ENCODE peak calls at places on chromosomes 4 and X, in ten cellular contexts. T is kidney epithelial cell, S is IMR-90, Q is neural progenitor cell, V is GM06990, U is lower lobe of right lung, R is foreskin fibroblast, N is WERI-Rb-1, F is fibroblast of the aortic adventitia, K is choroid plexus epithelial cell. O is an unnamed sample.

GRCh38 chr4:87093443-87094123 is 126.8 kb downstream of the KLHL8 start:
- DNase-seq in T (no peak), S (peak; percentile 72), Q (peak; percentile 77), V (peak; percentile 31), U (no peak), R (peak; percentile 55), N (peak; percentile 62), F (peak; percentile 63), K (peak; percentile 68), O (peak; percentile 61)

GRCh38 chr4:66252291-66252690 is 582.0 kb upstream of the EPHA5 start:
- DNase-seq in T (no peak), S (no peak), Q (no peak), V (no peak), U (no peak), R (no peak), N (no peak), F (peak; percentile 10), K (peak; percentile 22), O (no peak)

GRCh38 chr4:183675625-183676024 is 16.5 kb downstream of the TRAPPC11 start:
- DNase-seq in T (no peak), S (no peak), Q (no peak), V (no peak), U (no peak), R (peak; percentile 67), N (no peak), F (peak; percentile 84), K (peak; percentile 16), O (no peak)

GRCh38 chrX:69153060-69153730 is 12.1 kb downstream of the PJA1 start:
- DNase-seq in T (no peak), S (peak; percentile 34), Q (peak; percentile 87), V (no peak), U (no peak), R (peak; percentile 39), N (peak; percentile 63), F (peak; percentile 37), K (peak; percentile 81), O (no peak)

GRCh38 chr4:173448103-173448502 is 49.2 kb upstream of the SCRG1 start:
- DNase-seq in T (no peak), S (peak; percentile 55), Q (no peak), V (no peak), U (no peak), R (peak; percentile 89), N (peak; percentile 90), F (peak; percentile 60), K (peak; percentile 10), O (no peak)

GRCh38 chrX:12227412-12228041 is 89.3 kb downstream of the FRMPD4 start:
- DNase-seq in T (no peak), S (no peak), Q (no peak), V (no peak), U (no peak), R (no peak), N (no peak), F (no peak), K (no peak), O (no peak)

GRCh38 chr4:40672528-40673522 is 43.2 kb upstream of the RBM47 start:
- DNase-seq in T (peak; percentile 99), S (peak; percentile 99), Q (peak; percentile 92), V (peak; percentile 61), U (peak; percentile 62), R (peak; percentile 50), N (peak; percentile 59), F (peak; percentile 93), K (peak; percentile 98), O (peak; percentile 99)

GRCh38 chr4:94826206-94826605 is 68.5 kb downstream of the BMPR1B start:
- DNase-seq in T (no peak), S (no peak), Q (no peak), V (no peak), U (no peak), R (no peak), N (no peak), F (no peak), K (peak; percentile 13), O (no peak)

GRCh38 chrX:30702736-30703135 is 49.5 kb downstream of the GK start:
- DNase-seq in T (no peak), S (peak; percentile 91), Q (no peak), V (no peak), U (no peak), R (peak; percentile 59), N (no peak), F (peak; percentile 73), K (peak; percentile 65), O (peak; percentile 36)

GRCh38 chr4:62550106-62550505 is 1350.0 kb downstream of the ADGRL3 start:
- DNase-seq in T (no peak), S (no peak), Q (peak; percentile 16), V (no peak), U (no peak), R (no peak), N (no peak), F (no peak), K (no peak), O (no peak)

GRCh38 chr4:78247541-78248285 is 190.6 kb downstream of the FRAS1 start:
- DNase-seq in T (no peak), S (no peak), Q (no peak), V (no peak), U (no peak), R (no peak), N (no peak), F (no peak), K (no peak), O (no peak)

GRCh38 chrX:72306851-72307645 is 1.3 kb upstream of the CITED1 start:
- DNase-seq in T (peak; percentile 28), S (peak; percentile 66), Q (peak; percentile 79), V (peak; percentile 48), U (peak; percentile 72), R (peak; percentile 81), N (peak; percentile 86), F (peak; percentile 64), K (peak; percentile 69), O (peak; percentile 73)

GRCh38 chrX:149687991-149688390 is 23.9 kb upstream of the MAGEA11 start:
- DNase-seq in T (no peak), S (no peak), Q (no peak), V (no peak), U (no peak), R (no peak), N (no peak), F (no peak), K (no peak), O (no peak)

GRCh38 chrX:149683966-149684730 is 27.7 kb upstream of the MAGEA11 start:
- DNase-seq in T (no peak), S (no peak), Q (no peak), V (no peak), U (no peak), R (no peak), N (no peak), F (no peak), K (no peak), O (no peak)

GRCh38 chrX:149682956-149683947 is 28.6 kb upstream of the MAGEA11 start:
- DNase-seq in T (no peak), S (no peak), Q (peak; percentile 20), V (no peak), U (no peak), R (no peak), N (no peak), F (no peak), K (no peak), O (no peak)

GRCh38 chrX:149682031-149682430 is 29.8 kb upstream of the MAGEA11 start:
- DNase-seq in T (no peak), S (no peak), Q (no peak), V (no peak), U (no peak), R (no peak), N (no peak), F (no peak), K (no peak), O (no peak)
- H3K4me3 ChIP-seq in T (no peak overlapping the region), S (no peak overlapping the region), Q (no peak overlapping the region), V (no peak overlapping the region), U (no peak overlapping the region), R (no peak overlapping the region), N (no peak overlapping the region), F (no peak overlapping the region), K (no peak overlapping the region), O (no peak overlapping the region)

GRCh38 chrX:74923942-74924448 is 1.3 kb downstream of the NEXMIF start:
- DNase-seq in T (no peak), S (no peak), Q (peak; percentile 50), V (peak; percentile 84), U (peak; percentile 46), R (peak; percentile 1), N (no peak), F (no peak), K (no peak), O (no peak)

GRCh38 chrX:74924449-74925209 is 623 bp downstream of the NEXMIF start:
- DNase-seq in T (no peak), S (no peak), Q (peak; percentile 52), V (peak; percentile 87), U (peak; percentile 63), R (peak; percentile 19), N (peak; percentile 27), F (no peak), K (peak; percentile 5), O (peak; percentile 6)

GRCh38 chrX:74925210-74926088 is at the start of gene NEXMIF:
- DNase-seq in T (no peak), S (no peak), Q (peak; percentile 81), V (peak; percentile 83), U (peak; percentile 46), R (peak; percentile 35), N (peak; percentile 30), F (no peak), K (peak; percentile 15), O (no peak)

DNA sequence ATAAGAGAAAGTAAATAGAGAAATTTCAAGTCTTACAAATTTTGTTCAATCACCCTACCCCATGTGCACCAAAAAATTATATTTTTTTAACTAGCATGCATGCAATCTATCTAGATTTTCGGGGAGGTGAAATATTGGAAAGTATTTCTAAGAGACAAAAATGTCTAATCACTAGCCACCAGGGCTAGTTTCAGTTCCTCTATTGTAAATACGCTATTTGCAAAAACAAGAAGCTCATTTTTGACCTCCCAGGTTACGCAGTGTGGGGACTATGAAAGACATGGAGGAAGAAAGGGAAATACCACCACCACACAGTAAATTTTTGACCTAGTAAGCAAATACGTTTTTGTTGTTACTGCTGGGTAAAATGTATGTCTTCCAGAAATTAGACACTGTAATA is 2.3 kb downstream of the NEXMIF start:
- DNase-seq in T (no peak), S (no peak), Q (no peak), V (peak; percentile 59), U (no peak), R (no peak), N (no peak), F (no peak), K (no peak), O (no peak)
- H3K4me3 ChIP-seq in T (no peak overlapping the region), S (no peak overlapping the region), Q (no peak overlapping the region), V (peak overlapping the region; percentile 63), U (no peak overlapping the region), R (no peak overlapping the region), N (no peak overlapping the region), F (no peak overlapping the region), K (no peak overlapping the region), O (no peak overlapping the region)

DNA sequence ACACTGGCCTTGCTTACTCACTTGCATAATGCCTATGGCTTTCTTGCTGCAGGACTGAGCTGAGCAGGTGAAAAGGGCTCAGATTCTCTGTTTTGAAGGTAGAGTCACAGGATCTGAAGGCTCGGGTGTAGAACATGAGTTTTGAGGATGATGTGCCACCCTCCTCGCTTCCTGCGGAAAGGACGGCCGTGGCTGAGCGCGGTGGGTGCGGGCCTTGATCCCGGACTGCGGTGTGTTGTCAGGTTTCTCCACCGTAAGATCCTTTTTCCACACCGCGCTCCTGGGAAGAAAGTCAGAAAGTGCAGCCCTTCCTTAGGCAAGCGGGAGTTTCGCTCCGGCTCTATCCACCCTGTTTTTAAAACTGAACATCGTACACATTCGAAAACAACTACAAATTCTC is 36.2 kb downstream of the ZFP42 start:
- DNase-seq in T (no peak), S (no peak), Q (no peak), V (no peak), U (no peak), R (no peak), N (no peak), F (no peak), K (no peak), O (no peak)
- H3K4me3 ChIP-seq in T (no peak overlapping the region), S (no peak overlapping the region), Q (peak overlapping the region; percentile 41), V (no peak overlapping the region), U (no peak overlapping the region), R (no peak overlapping the region), N (no peak overlapping the region), F (no peak overlapping the region), K (no peak overlapping the region), O (no peak overlapping the region)

GRCh38 chr4:54660145-54660535 is 2.4 kb downstream of the KIT start:
- DNase-seq in T (no peak), S (no peak), Q (no peak), V (no peak), U (no peak), R (no peak), N (no peak), F (no peak), K (no peak), O (no peak)
- H3K4me3 ChIP-seq in T (no peak overlapping the region), S (peak overlapping the region; percentile 3), Q (no peak overlapping the region), V (no peak overlapping the region), U (no peak overlapping the region), R (peak overlapping the region; percentile 82), N (no peak overlapping the region), F (no peak overlapping the region), K (no peak overlapping the region), O (no peak overlapping the region)

O was measured in astrocyte of the spinal cord.